ENCODE peak calls at places on chromosomes 5 and 9, in seven cellular contexts. L is fibroblast of lung, F is HepG2, K is neuronal stem cell, J is PC-3, Y is trophoblast cell, D is astrocyte. U is an unnamed sample.

GRCh38 chr5:145479862-145480261 is 355.3 kb downstream of the PRELID2 start:
- DNase-seq in L (peak), F (no peak), K (no peak), J (peak), Y (no peak), D (no peak), U (no peak)

GRCh38 chr5:31962928-31963327 is 211.2 kb downstream of the GOLPH3 start:
- DNase-seq in L (peak), F (peak), K (no peak), J (peak), Y (peak), D (peak), U (peak)

GRCh38 chr5:132655821-132656773 is 1.9 kb upstream of the IL13 start:
- DNase-seq in L (peak), F (no peak), K (peak), J (no peak), Y (no peak), D (no peak), U (peak)

GRCh38 chr9:68981825-68982224 is 32.1 kb downstream of the PRKACG start:
- DNase-seq in L (no peak), F (no peak), K (no peak), J (peak), Y (no peak), D (no peak), U (no peak)

GRCh38 chr9:86589273-86589672 is 235.1 kb upstream of the TUT7 start:
- DNase-seq in L (no peak), F (no peak), K (no peak), J (no peak), Y (no peak), D (no peak), U (no peak)

GRCh38 chr5:124180523-124181461 is 565.6 kb downstream of the ZNF608 start:
- DNase-seq in L (peak), F (no peak), K (no peak), J (no peak), Y (no peak), D (peak), U (peak)

GRCh38 chr5:176737001-176737745 is 73.2 kb upstream of the UNC5A start:
- DNase-seq in L (no peak), F (no peak), K (no peak), J (no peak), Y (no peak), D (no peak), U (peak)

GRCh38 chr9:26575041-26575440 is 317.6 kb downstream of the CAAP1 start:
- DNase-seq in L (no peak), F (no peak), K (no peak), J (no peak), Y (no peak), D (no peak), U (no peak)

GRCh38 chr9:127837346-127837745 is 17.1 kb downstream of the ENG start:
- DNase-seq in L (peak), F (no peak), K (no peak), J (no peak), Y (no peak), D (no peak), U (no peak)

GRCh38 chr9:97980479-97980803 is 2.7 kb upstream of the ANP32B start:
- DNase-seq in L (no peak), F (no peak), K (no peak), J (no peak), Y (no peak), D (no peak), U (no peak)

GRCh38 chr9:124436320-124436719 is 13.9 kb upstream of the ADGRD2 start:
- DNase-seq in L (no peak), F (no peak), K (no peak), J (no peak), Y (no peak), D (no peak), U (no peak)

GRCh38 chr9:36031774-36032565 is 4.7 kb upstream of the RECK start:
- DNase-seq in L (no peak), F (no peak), K (no peak), J (no peak), Y (no peak), D (no peak), U (no peak)

GRCh38 chr5:84274585-84275468 is 109.9 kb downstream of the EDIL3 start:
- DNase-seq in L (peak), F (peak), K (peak), J (peak), Y (no peak), D (no peak), U (peak)

DNA sequence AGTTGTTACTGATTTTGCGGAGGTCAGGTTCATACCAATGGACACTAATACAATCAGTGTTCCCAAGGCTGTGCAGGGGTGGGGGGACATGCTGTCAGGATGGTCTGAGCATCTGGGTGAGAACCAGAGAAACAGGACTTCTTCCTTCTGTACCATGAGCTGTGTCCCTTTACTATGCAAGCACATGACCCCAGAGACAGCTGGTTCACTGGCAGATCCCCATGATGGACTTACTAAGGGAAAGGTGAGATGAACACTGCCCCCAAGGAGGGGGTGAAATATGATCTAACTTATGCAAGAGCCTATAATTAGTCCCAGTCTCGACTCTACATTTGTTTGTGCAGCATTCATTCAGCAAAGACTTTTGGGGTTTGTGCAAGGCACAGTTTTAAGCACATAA is 91.4 kb downstream of the LIFR start:
- DNase-seq in L (no peak), F (no peak), K (no peak), J (no peak), Y (no peak), D (no peak), U (no peak)
- H3K4me2 ChIP-seq in L (peak), F (no peak), K (no peak), J (no peak), Y (no peak), D (no peak), U (no peak)

DNA sequence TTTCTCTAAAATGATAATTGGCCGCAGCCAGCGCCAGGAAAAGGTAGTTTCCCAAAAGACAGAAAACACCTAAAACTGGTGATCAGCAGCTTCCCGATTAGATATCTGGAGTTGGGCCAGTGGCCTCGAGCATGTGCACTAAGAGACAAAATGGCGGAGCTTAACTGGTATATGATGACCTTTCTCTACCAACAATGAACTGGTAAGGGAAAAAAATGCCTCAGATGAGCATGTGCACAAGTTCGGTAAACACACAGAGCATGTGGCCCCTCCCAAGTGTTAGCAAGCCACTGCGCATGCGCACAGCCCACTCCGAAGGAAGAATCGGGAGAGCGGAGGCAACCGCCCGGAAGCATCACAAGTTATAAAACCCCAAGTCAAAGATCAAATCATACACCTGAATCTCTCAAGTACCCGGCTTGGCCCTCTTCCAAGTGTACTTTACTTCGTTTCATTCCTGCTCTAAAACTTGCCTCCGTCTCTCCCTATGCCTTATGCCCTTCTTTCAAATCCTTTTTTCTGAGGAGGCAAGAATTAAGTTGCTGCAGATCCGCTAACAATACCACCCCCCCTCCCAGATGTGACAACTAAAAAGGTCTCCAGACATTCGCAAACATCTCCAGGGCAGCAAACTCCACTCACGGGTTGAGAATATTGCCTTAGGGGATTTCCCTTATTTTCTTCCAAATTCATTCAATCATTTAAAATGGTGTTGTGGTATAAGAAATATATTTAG is 15.0 kb upstream of the PTBP3 start:
- DNase-seq in L (peak), F (peak), K (no peak), J (no peak), Y (peak), D (peak), U (peak)
- H3K4me2 ChIP-seq in L (peak), F (peak), K (no peak), J (no peak), Y (peak), D (peak), U (peak)

DNA sequence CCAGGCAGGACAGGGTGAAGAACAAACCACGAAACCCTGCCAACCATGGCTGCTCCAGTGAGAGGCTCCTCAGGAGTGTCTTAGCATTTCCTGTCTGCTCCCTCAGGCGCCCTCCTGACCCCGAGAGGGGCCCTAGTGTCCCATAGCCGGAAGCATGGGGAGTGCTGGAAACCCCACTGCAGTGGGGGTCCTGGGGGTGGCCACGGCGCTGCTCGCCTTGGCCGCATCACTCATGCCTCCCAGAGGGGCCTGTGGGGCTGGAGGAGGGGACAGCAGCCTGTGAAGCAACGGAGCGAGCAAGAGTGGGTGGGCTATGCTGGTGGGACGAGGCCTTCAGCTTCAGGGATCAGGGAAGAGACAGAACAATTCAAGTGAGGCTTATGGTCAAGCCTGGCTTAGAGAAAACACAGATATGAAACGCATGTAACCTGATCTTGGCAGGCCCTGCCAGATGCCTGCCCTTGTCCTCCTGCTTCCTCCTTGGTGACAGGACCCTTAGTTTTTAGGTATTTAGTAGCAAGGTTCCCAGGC is 219.1 kb downstream of the FANCC start:
- DNase-seq in L (no peak), F (no peak), K (no peak), J (no peak), Y (no peak), D (no peak), U (no peak)
- H3K4me2 ChIP-seq in L (no peak), F (no peak), K (no peak), J (no peak), Y (no peak), D (no peak), U (no peak)

GRCh38 chr9:117733465-117733864 is 29.3 kb downstream of the TLR4 start:
- DNase-seq in L (no peak), F (no peak), K (no peak), J (no peak), Y (no peak), D (no peak), U (no peak)
- H3K4me2 ChIP-seq in L (no peak), F (no peak), K (no peak), J (no peak), Y (no peak), D (no peak), U (no peak)

DNA sequence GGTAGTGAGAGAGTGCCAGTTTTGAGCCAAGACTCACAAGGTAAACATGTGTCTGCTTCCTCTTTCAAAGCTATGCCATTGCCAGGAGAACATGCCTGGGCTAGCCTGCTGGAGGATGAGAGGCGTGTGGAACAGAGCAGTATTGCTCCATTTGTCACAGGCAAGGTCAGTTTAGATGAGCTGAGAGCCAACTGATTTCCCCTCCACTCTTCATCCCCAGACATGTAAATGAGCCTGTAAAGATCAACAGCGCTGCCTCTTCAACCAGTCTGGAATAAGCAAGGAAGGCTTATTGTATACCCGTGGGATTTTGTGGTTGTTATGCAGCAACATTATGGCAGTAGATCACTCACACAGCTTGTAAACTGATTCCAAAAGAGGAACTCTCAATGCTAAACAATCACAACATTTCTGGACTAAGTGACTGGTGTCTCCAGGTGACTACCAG is 8.2 kb upstream of the GDNF start:
- DNase-seq in L (peak), F (peak), K (no peak), J (peak), Y (peak), D (peak), U (peak)
- H3K4me2 ChIP-seq in L (no peak), F (no peak), K (no peak), J (no peak), Y (no peak), D (no peak), U (no peak)

GRCh38 chr5:74396913-74397606 is 243.5 kb downstream of the ENC1 start:
- DNase-seq in L (peak), F (peak), K (no peak), J (no peak), Y (no peak), D (peak), U (no peak)

GRCh38 chr5:74393943-74394342 is 246.6 kb downstream of the ENC1 start:
- DNase-seq in L (no peak), F (no peak), K (no peak), J (no peak), Y (no peak), D (no peak), U (no peak)

GRCh38 chr5:74394924-74395880 is 245.3 kb downstream of the ENC1 start:
- DNase-seq in L (no peak), F (peak), K (no peak), J (peak), Y (peak), D (peak), U (peak)

GRCh38 chr5:74392698-74393431 is 247.7 kb downstream of the ENC1 start:
- DNase-seq in L (peak), F (no peak), K (no peak), J (peak), Y (no peak), D (peak), U (no peak)

DNA sequence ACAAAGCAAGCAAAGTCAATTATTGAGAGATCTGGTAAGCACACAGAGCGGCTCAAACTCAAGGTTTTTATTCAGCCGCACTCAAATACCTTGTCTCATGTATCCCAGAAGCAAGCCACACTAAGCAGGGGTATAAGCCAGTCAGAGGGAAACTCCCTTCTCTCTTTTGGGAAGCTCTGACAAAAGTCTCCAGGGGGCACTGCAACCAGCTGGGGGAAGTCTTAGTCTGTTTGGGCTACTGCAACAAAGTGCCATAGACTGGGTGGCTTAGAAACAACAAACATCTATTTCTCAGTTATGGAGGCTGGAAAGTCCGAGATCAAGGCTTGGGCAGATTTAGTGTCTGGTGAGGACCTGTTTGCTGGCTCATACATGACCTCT is 246.0 kb downstream of the ENC1 start:
- DNase-seq in L (no peak), F (peak), K (no peak), J (no peak), Y (no peak), D (no peak), U (peak)
- H3K4me2 ChIP-seq in L (no peak), F (peak), K (no peak), J (no peak), Y (no peak), D (no peak), U (no peak)

DNA sequence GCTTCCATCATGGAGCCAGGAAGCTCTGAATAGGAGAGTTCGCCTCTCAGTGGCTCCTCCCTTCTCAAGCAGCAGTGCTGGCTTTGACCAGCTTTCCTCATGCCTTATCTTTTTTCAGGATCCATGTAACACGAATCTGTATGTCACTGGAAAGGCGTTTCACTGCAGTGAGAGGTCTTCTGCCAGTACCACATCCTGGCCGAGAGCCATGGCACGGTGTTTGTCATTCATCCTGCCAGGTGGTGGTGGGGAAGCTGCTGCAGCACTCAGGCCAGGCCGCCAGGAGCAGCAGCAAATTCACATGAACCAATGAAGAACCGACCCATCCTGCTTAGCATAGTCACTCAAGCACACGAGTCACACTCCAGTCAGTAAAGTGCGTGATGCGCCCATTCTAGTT is 179.0 kb downstream of the FANCC start:
- DNase-seq in L (peak), F (no peak), K (no peak), J (peak), Y (no peak), D (peak), U (no peak)
- H3K4me2 ChIP-seq in L (peak), F (no peak), K (no peak), J (no peak), Y (no peak), D (no peak), U (no peak)

GRCh38 chr9:134215395-134215708 is 51.0 kb upstream of the RNU6ATAC start:
- DNase-seq in L (no peak), F (no peak), K (no peak), J (no peak), Y (no peak), D (no peak), U (no peak)

GRCh38 chr9:134214766-134215394 is 50.5 kb upstream of the RNU6ATAC start:
- DNase-seq in L (no peak), F (peak), K (no peak), J (no peak), Y (no peak), D (no peak), U (no peak)

GRCh38 chr9:134212809-134213507 is 48.6 kb upstream of the RNU6ATAC start:
- DNase-seq in L (no peak), F (no peak), K (no peak), J (no peak), Y (no peak), D (no peak), U (no peak)

GRCh38 chr9:134214395-134214765 is 50.0 kb upstream of the RNU6ATAC start:
- DNase-seq in L (no peak), F (peak), K (no peak), J (no peak), Y (no peak), D (no peak), U (no peak)

GRCh38 chr9:134213508-134214394 is 49.4 kb upstream of the RNU6ATAC start:
- DNase-seq in L (no peak), F (no peak), K (no peak), J (no peak), Y (no peak), D (no peak), U (no peak)
- H3K4me2 ChIP-seq in L (no peak), F (peak), K (no peak), J (no peak), Y (no peak), D (no peak), U (no peak)

U was measured in hepatocyte.